ENCODE peak calls at places on chromosomes 3 and 15, in four cellular contexts. One of them, this sample, is unnamed.

GRCh38 chr3:53996153-53996861 is 104.6 kb upstream of the SELENOK start:
- DNase-seq in aorta: no peak
- DNase-seq in heart right ventricle: no peak
- DNase-seq in uterus: no peak
- DNase-seq in this sample: no peak

GRCh38 chr3:48504051-48504946 is at the start of gene SHISA5:
- DNase-seq in heart right ventricle: peak
- DNase-seq in uterus: peak
- DNase-seq in aorta: peak
- DNase-seq in this sample: peak

GRCh38 chr15:70238917-70239316 is 141.2 kb upstream of the TLE3 start:
- DNase-seq in aorta: no peak
- DNase-seq in heart right ventricle: no peak
- DNase-seq in uterus: no peak
- DNase-seq in this sample: no peak

GRCh38 chr3:178047496-178047895 is 488.7 kb upstream of the KCNMB2 start:
- DNase-seq in aorta: no peak
- DNase-seq in heart right ventricle: no peak
- DNase-seq in uterus: no peak
- DNase-seq in this sample: no peak

GRCh38 chr3:45968706-45969105 is 25.4 kb downstream of the CXCR6 start:
- DNase-seq in heart right ventricle: no peak
- DNase-seq in aorta: no peak
- DNase-seq in uterus: peak
- DNase-seq in this sample: no peak

GRCh38 chr15:63833246-63833696 is 477 bp downstream of the HERC1 start:
- DNase-seq in uterus: peak
- DNase-seq in aorta: peak
- DNase-seq in heart right ventricle: peak
- DNase-seq in this sample: peak

GRCh38 chr3:85737846-85738245 is 779.1 kb downstream of the CADM2 start:
- DNase-seq in aorta: no peak
- DNase-seq in uterus: no peak
- DNase-seq in heart right ventricle: no peak
- DNase-seq in this sample: no peak

GRCh38 chr3:155494332-155494731 is 200.8 kb upstream of the STRIT1 start:
- DNase-seq in uterus: no peak
- DNase-seq in heart right ventricle: no peak
- DNase-seq in aorta: no peak
- DNase-seq in this sample: no peak

GRCh38 chr3:162376761-162377160 is 880.2 kb downstream of the OTOL1 start:
- DNase-seq in uterus: no peak
- DNase-seq in heart right ventricle: no peak
- DNase-seq in aorta: no peak
- DNase-seq in this sample: no peak

GRCh38 chr15:69730281-69731235 is 277.9 kb downstream of the RPLP1 start:
- DNase-seq in aorta: no peak
- DNase-seq in heart right ventricle: no peak
- DNase-seq in uterus: no peak
- DNase-seq in this sample: no peak

GRCh38 chr15:66925721-66926120 is 139.7 kb upstream of the SMAD3 start:
- DNase-seq in aorta: no peak
- DNase-seq in uterus: no peak
- DNase-seq in heart right ventricle: no peak
- DNase-seq in this sample: no peak
- H3K27ac ChIP-seq in aorta: no peak
- H3K27ac ChIP-seq in uterus: no peak
- H3K27ac ChIP-seq in heart right ventricle: no peak
- H3K27ac ChIP-seq in this sample: no peak

GRCh38 chr15:28890711-28891495 is 5.1 kb downstream of the APBA2 start:
- DNase-seq in heart right ventricle: no peak
- DNase-seq in uterus: no peak
- DNase-seq in aorta: no peak
- DNase-seq in this sample: no peak

GRCh38 chr15:28888302-28888894 is 2.6 kb downstream of the APBA2 start:
- DNase-seq in uterus: no peak
- DNase-seq in aorta: no peak
- DNase-seq in heart right ventricle: no peak
- DNase-seq in this sample: no peak

GRCh38 chr15:28887344-28888174 is 1.8 kb downstream of the APBA2 start:
- DNase-seq in uterus: no peak
- DNase-seq in aorta: no peak
- DNase-seq in heart right ventricle: no peak
- DNase-seq in this sample: no peak

GRCh38 chr15:28888900-28889299 is 3.1 kb downstream of the APBA2 start:
- DNase-seq in uterus: no peak
- DNase-seq in heart right ventricle: no peak
- DNase-seq in aorta: no peak
- DNase-seq in this sample: no peak

DNA sequence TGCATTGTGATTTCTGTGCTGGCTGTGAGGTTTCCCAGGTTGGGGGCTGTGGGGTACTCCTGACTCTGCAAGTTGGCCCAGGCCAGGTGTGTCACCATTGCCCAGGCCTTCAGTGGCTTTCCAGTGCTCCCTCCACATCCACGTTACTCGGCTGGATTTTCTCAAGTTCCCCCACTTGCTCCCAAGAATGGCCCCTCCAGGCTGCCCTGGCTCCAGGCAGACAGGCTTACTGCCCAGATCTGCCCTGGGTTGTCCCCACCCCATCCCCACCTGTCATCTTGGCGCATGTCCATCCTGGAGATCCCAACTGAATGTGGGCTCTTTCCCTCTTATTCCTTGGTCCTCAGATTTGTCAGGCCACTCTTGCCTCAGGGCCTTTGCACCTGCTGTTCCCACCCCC is 3.6 kb downstream of the APBA2 start:
- DNase-seq in aorta: no peak
- DNase-seq in uterus: no peak
- DNase-seq in heart right ventricle: no peak
- DNase-seq in this sample: no peak
- H3K27ac ChIP-seq in aorta: no peak
- H3K27ac ChIP-seq in uterus: no peak
- H3K27ac ChIP-seq in heart right ventricle: no peak
- H3K27ac ChIP-seq in this sample: peak

DNA sequence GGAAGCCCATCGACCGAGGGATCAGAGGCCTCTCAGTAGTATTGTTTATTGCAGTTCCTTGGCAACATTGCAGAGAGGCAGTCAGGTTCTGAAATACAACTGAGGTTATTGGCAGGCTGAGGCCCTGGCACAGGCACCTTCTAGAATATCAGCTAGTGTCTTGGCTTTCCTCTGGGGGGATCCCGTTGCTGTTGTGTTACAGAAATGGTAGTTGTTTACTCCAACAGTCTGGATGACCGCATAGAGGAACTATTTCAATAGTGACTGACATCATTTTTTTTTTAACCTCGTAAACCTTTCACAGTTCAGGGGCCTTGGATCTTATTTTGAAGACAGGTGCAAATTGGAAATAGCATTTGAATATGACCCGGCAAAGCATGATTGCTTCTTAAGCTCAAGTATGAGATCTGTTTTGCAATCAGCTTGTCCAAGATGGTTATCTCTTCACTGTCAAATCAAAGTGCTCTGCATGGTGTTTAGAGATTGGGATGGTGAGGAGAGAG is 63.9 kb downstream of the PGPEP1L start:
- DNase-seq in aorta: no peak
- DNase-seq in heart right ventricle: peak
- DNase-seq in uterus: peak
- DNase-seq in this sample: no peak
- H3K27ac ChIP-seq in aorta: peak
- H3K27ac ChIP-seq in heart right ventricle: peak
- H3K27ac ChIP-seq in uterus: peak
- H3K27ac ChIP-seq in this sample: peak

GRCh38 chr3:182686033-182686886 is 107.0 kb upstream of the ATP11B start:
- DNase-seq in uterus: no peak
- DNase-seq in aorta: no peak
- DNase-seq in heart right ventricle: no peak
- DNase-seq in this sample: no peak

GRCh38 chr3:182682263-182683229 is 110.8 kb upstream of the ATP11B start:
- DNase-seq in heart right ventricle: peak
- DNase-seq in uterus: no peak
- DNase-seq in aorta: peak
- DNase-seq in this sample: peak

DNA sequence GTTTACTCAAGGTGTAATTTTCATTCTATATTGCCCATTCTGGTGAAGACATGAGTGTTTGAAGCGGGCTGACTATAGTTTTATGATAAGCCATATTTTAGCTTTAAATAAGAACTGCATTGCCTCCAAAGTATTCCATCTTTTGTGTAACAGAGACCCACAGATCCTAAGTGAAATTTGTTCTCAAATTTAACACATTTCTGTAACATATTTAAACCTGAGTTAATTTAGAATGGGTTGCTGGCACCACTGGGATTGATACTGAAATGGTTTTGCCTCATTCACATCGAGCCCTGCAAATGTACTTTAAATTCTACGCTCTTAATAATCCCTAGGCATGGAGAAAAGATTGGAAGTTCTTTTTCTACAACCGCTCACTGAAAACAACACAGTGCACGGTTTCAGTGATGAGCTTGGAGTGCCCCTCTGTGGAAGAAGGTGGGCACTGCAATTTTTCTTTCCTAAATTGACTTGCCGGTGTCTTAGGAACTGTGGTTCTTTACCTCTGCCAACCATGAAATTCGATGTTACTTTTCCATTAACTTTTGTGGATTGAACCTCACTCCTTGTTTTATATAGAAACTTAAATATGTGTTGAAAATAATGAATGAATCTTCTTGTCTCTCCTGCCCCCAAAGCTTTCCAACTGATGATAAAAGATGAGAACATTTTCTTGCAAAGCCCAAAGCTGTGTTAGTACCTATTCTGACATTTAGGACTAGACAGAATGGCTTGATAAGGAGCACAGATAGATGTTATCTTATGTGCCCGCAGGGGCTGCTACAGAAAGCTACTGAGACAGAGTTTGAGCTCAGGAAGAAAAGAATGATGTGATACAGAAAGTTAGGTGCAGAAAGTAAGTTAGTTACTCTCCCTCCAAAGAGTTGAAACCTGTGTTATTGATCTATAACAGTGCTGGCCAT is 109.7 kb upstream of the ATP11B start:
- DNase-seq in aorta: peak
- DNase-seq in heart right ventricle: no peak
- DNase-seq in uterus: peak
- DNase-seq in this sample: peak
- H3K27ac ChIP-seq in aorta: no peak
- H3K27ac ChIP-seq in heart right ventricle: no peak
- H3K27ac ChIP-seq in uterus: no peak
- H3K27ac ChIP-seq in this sample: peak

GRCh38 chr15:34699968-34700640 is 54.7 kb downstream of the GJD2 start:
- DNase-seq in heart right ventricle: no peak
- DNase-seq in uterus: no peak
- DNase-seq in aorta: no peak
- DNase-seq in this sample: no peak
- H3K27ac ChIP-seq in heart right ventricle: no peak
- H3K27ac ChIP-seq in uterus: no peak
- H3K27ac ChIP-seq in aorta: no peak
- H3K27ac ChIP-seq in this sample: no peak